ENCODE peak calls at places on chromosome 7, in eight cellular contexts. X is small intestine; O is DMS79 treated with DMSO at 0.1 percent for 48 hours; M is substantia nigra; R is right lobe of liver; V is osteoblast; B is activated naive CD8-positive, alpha-beta T cell treated with anti-CD3 and anti-CD28 coated beads, Interleukin-2, amount 50 U/mL, for 16 hours; W is left ventricle myocardium inferior. Q is an unnamed sample.

GRCh38 chr7:102230593-102230992 is 56.1 kb upstream of the SH2B2 start:
- DNase-seq in W (no peak), X (no peak), O (no peak), M (no peak), B (no peak), V (no peak), R (no peak), Q (no peak)

GRCh38 chr7:143362126-143362961 is at the start of gene FAM131B:
- DNase-seq in R (no peak), W (no peak), B (no peak), V (peak), X (no peak), O (no peak), M (no peak), Q (no peak)

GRCh38 chr7:138865843-138866242 is 67.8 kb upstream of the ATP6V0A4 start:
- DNase-seq in O (no peak), M (no peak), V (peak), R (no peak), X (no peak), B (no peak), W (no peak), Q (peak)

GRCh38 chr7:127920787-127921438 is 110.3 kb downstream of the LRRC4 start:
- DNase-seq in X (no peak), W (no peak), O (no peak), B (no peak), R (no peak), V (no peak), M (no peak), Q (no peak)

GRCh38 chr7:151742713-151743480 is 134.0 kb downstream of the PRKAG2 start:
- DNase-seq in R (peak), X (no peak), B (no peak), O (no peak), M (no peak), V (no peak), W (peak), Q (no peak)

GRCh38 chr7:80370587-80370986 is 141.3 kb downstream of the GNAT3 start:
- DNase-seq in B (no peak), V (no peak), O (no peak), R (no peak), X (no peak), M (no peak), W (no peak), Q (no peak)

GRCh38 chr7:24709585-24710360 is 47.5 kb downstream of the GSDME start:
- DNase-seq in B (no peak), W (no peak), X (no peak), O (no peak), V (no peak), R (no peak), M (no peak), Q (no peak)

GRCh38 chr7:42832672-42833071 is 79.2 kb downstream of the C7orf25 start:
- DNase-seq in X (no peak), M (no peak), R (no peak), B (no peak), W (no peak), O (no peak), V (no peak), Q (no peak)

GRCh38 chr7:148719753-148720152 is 21.1 kb downstream of the CUL1 start:
- DNase-seq in V (no peak), M (no peak), B (no peak), W (no peak), R (no peak), X (no peak), O (no peak), Q (no peak)

GRCh38 chr7:113483657-113484056 is 365.3 kb upstream of the SMIM30 start:
- DNase-seq in B (no peak), M (no peak), X (no peak), O (no peak), V (no peak), W (no peak), R (no peak), Q (no peak)

GRCh38 chr7:28986028-28986427 is 27.9 kb upstream of the TRIL start:
- DNase-seq in R (no peak), W (no peak), V (no peak), X (no peak), O (no peak), B (no peak), M (no peak), Q (no peak)

GRCh38 chr7:136693166-136694119 is 175.0 kb upstream of the CHRM2 start:
- DNase-seq in R (no peak), B (no peak), V (no peak), X (no peak), M (no peak), O (no peak), W (no peak), Q (no peak)

GRCh38 chr7:79245623-79246249 is 207.7 kb downstream of the MAGI2 start:
- DNase-seq in R (peak), O (no peak), X (no peak), W (no peak), V (no peak), M (no peak), B (no peak), Q (no peak)

GRCh38 chr7:111255576-111255975 is 164.6 kb downstream of the LRRN3 start:
- DNase-seq in X (no peak), R (no peak), B (no peak), W (no peak), V (peak), O (no peak), M (no peak), Q (no peak)

GRCh38 chr7:25832456-25832855 is 319.5 kb upstream of the NFE2L3 start:
- DNase-seq in V (no peak), R (no peak), M (no peak), W (no peak), O (no peak), X (no peak), B (no peak), Q (no peak)

GRCh38 chr7:30168800-30169584 is 34.2 kb downstream of the MTURN start:
- DNase-seq in O (no peak), X (no peak), W (no peak), R (no peak), V (peak), M (no peak), B (no peak), Q (no peak)

GRCh38 chr7:151448261-151449252 is 8.6 kb upstream of the CRYGN start:
- DNase-seq in V (peak), R (peak), M (no peak), X (peak), W (peak), O (peak), B (peak), Q (peak)

GRCh38 chr7:140005754-140006503 is 56.8 kb downstream of the PARP12 start:
- DNase-seq in X (peak), V (peak), R (peak), W (no peak), M (no peak), B (no peak), O (no peak), Q (no peak)

GRCh38 chr7:107972075-107972482 is 30.9 kb downstream of the LAMB1 start:
- DNase-seq in M (no peak), V (no peak), W (no peak), O (no peak), B (no peak), R (no peak), X (no peak), Q (no peak)